ENCODE peak calls at places on chromosomes 7 and 10, in four cellular contexts. X is MM.1S, R is left ventricle myocardium inferior, O is OCI-LY7. W is an unnamed sample.

GRCh38 chr10:5654218-5654755 is 12.1 kb downstream of the ASB13 start:
- DNase-seq in X (peak; percentile 25), R (no peak), O (peak; percentile 73), W (no peak)

GRCh38 chr10:112658900-112659328 is 211.9 kb downstream of the VTI1A start:
- DNase-seq in X (no peak), R (no peak), O (no peak), W (no peak)

GRCh38 chr10:17113889-17114288 is 15.7 kb downstream of the CUBN start:
- DNase-seq in X (no peak), R (peak; percentile 19), O (no peak), W (no peak)

GRCh38 chr7:80361948-80362347 is 149.9 kb downstream of the GNAT3 start:
- DNase-seq in X (no peak), R (no peak), O (no peak), W (no peak)

GRCh38 chr7:51140203-51140938 is 176.2 kb downstream of the COBL start:
- DNase-seq in X (no peak), R (peak; percentile 38), O (no peak), W (no peak)

GRCh38 chr10:86218160-86218559 is 148.4 kb downstream of the GRID1 start:
- DNase-seq in X (no peak), R (no peak), O (no peak), W (no peak)

GRCh38 chr7:33516634-33517033 is 387.3 kb downstream of the BBS9 start:
- DNase-seq in X (no peak), R (no peak), O (no peak), W (no peak)

GRCh38 chr10:69051303-69051702 is 36.6 kb upstream of the SRGN start:
- DNase-seq in X (no peak), R (no peak), O (no peak), W (peak; percentile 85)

GRCh38 chr7:139661875-139662274 is 115.9 kb downstream of the HIPK2 start:
- DNase-seq in X (no peak), R (no peak), O (no peak), W (no peak)

GRCh38 chr7:108294595-108294994 is 161.6 kb downstream of the NRCAM start:
- DNase-seq in X (no peak), R (no peak), O (peak; percentile 78), W (peak; percentile 67)

GRCh38 chr7:69367785-69368184 is 230.5 kb upstream of the AUTS2 start:
- DNase-seq in X (no peak), R (no peak), O (no peak), W (no peak)

GRCh38 chr7:1691601-1692499 is 21.8 kb downstream of the ELFN1 start:
- DNase-seq in X (no peak), R (peak; percentile 61), O (no peak), W (no peak)

GRCh38 chr7:131196808-131197207 is 130.9 kb upstream of the MKLN1 start:
- DNase-seq in X (no peak), R (no peak), O (no peak), W (no peak)

GRCh38 chr10:60944159-60944909 is at the start of gene RHOBTB1:
- DNase-seq in X (peak; percentile 74), R (peak; percentile 81), O (no peak), W (peak; percentile 20)

GRCh38 chr7:112989531-112989930 is 97.1 kb downstream of the GPR85 start:
- DNase-seq in X (no peak), R (no peak), O (no peak), W (no peak)

GRCh38 chr7:134353411-134353810 is 36.7 kb upstream of the SLC35B4 start:
- DNase-seq in X (no peak), R (no peak), O (no peak), W (no peak)

GRCh38 chr10:112950714-112951348 is 784 bp downstream of the TCF7L2 start:
- DNase-seq in X (peak; percentile 18), R (peak; percentile 23), O (peak; percentile 52), W (peak; percentile 9)

GRCh38 chr10:23283680-23284079 is 60.9 kb downstream of the C10orf67 start:
- DNase-seq in X (no peak), R (no peak), O (no peak), W (no peak)

GRCh38 chr7:56092789-56093531 is at the start of gene PHKG1:
- DNase-seq in X (no peak), R (peak; percentile 87), O (no peak), W (no peak)

GRCh38 chr7:21617916-21618390 is 75.1 kb downstream of the DNAH11 start:
- DNase-seq in X (no peak), R (peak; percentile 56), O (no peak), W (no peak)

GRCh38 chr10:88232978-88233537 is 350.1 kb downstream of the RNLS start:
- DNase-seq in X (no peak), R (no peak), O (no peak), W (no peak)

GRCh38 chr7:53539558-53539957 is 504.1 kb downstream of the POM121L12 start:
- DNase-seq in X (no peak), R (no peak), O (no peak), W (no peak)

GRCh38 chr7:92668564-92668963 is 78.4 kb upstream of the FAM133B start:
- DNase-seq in X (no peak), R (no peak), O (no peak), W (no peak)

GRCh38 chr10:42836096-42836495 is 53.5 kb downstream of the BMS1 start:
- DNase-seq in X (no peak), R (no peak), O (no peak), W (no peak)

GRCh38 chr7:65239707-65240352 is 133.8 kb upstream of the ZNF92 start:
- DNase-seq in X (no peak), R (no peak), O (no peak), W (no peak)

DNA sequence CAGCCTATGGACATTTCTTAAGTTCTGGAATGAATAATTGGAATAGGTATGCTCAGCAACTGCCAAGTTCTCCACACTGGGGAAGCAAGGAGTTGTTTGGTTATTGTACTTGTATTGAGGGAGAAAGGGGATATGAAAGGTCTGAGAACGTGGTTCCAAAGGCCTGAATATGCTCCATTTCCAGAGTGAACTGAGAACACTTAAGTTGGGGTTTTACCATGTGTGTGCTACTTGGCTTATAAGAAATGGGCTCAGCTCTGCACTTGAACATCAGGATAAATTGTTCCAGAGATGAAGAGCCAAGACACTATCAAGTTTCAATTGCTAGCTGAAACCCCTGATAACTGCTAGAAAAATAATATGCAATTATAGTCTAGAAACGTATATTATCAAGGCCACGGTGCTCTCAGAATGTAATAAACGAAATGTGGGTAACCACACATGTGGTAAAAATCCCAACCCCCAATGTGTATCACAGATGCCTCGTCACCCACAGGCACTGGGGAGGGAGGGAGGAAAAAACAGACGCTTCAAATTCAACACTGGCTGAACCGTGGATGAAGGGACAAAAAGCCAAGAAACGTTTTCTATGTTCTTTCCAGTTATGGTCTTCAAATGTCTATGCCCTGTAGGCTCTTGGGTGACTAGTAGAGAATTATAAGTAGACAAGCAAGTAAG is 16.3 kb downstream of the ELMO1 start:
- DNase-seq in X (no peak), R (no peak), O (no peak), W (no peak)
- H3K4me3 ChIP-seq in X (no peak overlapping the region), R (no peak overlapping the region), O (no peak overlapping the region), W (no peak overlapping the region)

GRCh38 chr10:103855852-103856496 is 598 bp upstream of the SH3PXD2A start:
- DNase-seq in X (no peak), R (no peak), O (no peak), W (no peak)
- H3K4me3 ChIP-seq in X (no peak overlapping the region), R (peak overlapping the region; percentile 87), O (no peak overlapping the region), W (no peak overlapping the region)

DNA sequence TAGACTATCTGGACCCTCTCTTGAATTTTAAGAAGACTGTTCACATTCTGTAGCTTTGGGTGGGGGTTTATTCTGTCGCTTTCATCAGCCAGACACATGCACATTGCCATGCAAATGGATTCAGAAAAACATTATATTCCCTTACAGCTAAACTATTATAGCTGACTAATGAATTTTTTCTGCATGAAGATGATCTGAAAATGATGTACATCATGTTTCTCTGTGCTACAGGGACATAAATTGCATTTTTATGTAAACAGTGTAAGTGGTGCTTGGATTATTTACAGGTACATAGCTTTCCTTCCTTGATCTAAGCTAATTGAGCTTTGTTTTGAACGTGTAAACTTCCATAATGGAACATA is 1.5 kb downstream of the MET start:
- DNase-seq in X (no peak), R (no peak), O (no peak), W (no peak)
- H3K4me3 ChIP-seq in X (no peak overlapping the region), R (peak overlapping the region; percentile 73), O (no peak overlapping the region), W (no peak overlapping the region)

DNA sequence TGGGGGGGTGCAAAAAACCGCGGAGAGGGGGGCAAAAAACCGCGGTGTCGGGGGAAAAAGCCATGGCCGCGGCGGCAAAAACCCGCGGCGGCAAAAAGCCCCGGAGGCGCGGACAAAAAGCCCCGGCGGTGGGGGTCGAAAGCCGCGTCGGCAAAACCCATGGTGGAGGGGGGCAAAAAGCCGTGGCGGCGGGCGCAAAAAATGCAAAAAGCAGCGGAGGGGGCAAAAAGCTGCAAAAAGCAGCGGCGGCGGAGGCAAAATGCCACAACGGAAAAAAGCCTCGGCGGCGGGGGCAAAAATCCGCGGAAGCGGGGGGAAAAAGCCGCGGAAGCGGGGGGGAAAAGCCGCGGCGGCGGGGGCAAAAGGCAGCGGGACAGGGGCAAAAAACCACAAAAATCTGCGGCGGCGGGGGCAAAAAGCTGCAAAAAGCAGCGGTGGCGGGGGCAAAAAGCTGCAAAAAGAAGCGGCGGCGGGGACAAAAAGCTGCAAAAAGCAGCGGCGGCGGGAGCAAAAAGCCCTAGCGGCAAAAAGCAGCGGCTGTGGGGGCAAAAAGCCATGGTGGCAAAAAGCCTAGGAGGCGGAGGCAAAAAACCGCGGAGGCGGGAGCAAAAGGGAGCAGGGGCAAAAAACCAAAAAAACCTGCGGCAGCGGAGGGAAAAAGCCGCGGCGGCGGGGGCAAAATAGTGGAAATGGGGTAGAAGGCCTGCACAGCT is 418.9 kb downstream of the ZNF716 start:
- DNase-seq in X (no peak), R (no peak), O (no peak), W (no peak)
- H3K4me3 ChIP-seq in X (no peak overlapping the region), R (peak overlapping the region; percentile 64), O (no peak overlapping the region), W (no peak overlapping the region)

DNA sequence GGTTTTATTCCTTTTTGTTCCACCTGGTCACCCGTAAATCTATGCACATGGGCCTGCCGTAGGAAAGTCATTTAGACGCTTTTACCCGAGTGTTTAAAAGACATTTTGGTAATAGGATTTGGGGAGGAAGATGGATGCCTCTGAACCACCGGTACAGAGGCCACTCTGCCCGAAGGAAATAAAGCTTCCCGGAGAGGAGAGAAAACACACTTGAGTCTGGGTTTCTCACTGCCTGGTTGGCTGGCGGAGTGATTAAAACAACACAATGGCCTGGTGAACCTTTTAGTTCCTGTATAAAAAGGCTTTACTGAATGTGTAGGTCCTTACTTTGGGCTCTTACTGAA is 807 bp downstream of the THNSL1 start:
- DNase-seq in X (no peak), R (no peak), O (no peak), W (no peak)
- H3K4me3 ChIP-seq in X (peak overlapping the region; percentile 83), R (peak overlapping the region; percentile 81), O (peak overlapping the region; percentile 78), W (peak overlapping the region; percentile 85)

DNA sequence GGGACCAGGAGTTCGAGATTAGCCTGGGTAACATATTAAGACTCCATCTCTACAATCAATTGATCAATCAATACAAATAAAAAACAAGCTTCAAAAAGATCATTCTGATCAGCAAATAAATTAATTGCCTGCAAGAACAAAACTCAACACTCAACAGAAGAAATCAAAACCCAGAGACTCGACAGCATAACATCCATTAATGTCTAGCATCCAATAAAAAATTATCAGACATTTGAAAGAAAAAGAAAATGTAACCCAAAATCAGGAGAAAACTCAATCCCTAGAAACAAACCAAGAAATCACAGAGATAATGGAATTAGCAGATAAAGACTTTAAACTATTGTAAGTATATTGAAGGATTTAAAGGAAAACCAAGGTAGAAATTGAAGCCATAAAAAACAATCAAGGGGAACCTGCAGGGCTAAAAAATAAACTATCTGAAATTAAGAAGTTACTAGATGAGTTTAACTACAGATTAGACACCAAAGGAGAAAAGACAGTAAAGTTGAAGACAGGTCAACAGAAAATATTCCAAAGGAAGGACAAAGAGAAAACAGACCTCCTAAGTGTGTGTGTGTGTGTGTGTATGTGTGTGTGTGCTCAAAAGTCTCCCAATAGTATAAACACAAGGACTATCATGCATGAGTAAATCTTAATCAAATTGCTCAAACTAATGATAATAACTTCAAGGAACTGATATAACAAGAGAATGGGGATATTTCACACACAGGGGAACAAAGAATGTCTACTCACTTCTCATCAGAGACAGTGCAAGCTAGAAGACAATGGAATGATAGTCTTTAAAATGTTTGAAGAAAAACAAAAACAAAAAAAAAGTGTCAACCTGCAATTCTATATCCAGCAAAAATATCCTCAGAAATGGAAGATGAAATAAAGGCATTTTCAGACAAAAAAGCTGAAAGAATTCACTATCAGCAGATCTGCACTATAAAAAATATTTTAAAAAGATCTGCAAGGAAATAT is 7.7 kb downstream of the NUDCD3 start:
- DNase-seq in X (no peak), R (no peak), O (no peak), W (no peak)
- H3K4me3 ChIP-seq in X (no peak overlapping the region), R (no peak overlapping the region), O (no peak overlapping the region), W (no peak overlapping the region)

W was measured in GM12865.